ENCODE peak calls at places on chromosomes 11 and 22, in four cellular contexts. One of them, this sample, is unnamed.
A peak's percentile ranks its signal among the peaks of the same experiment; 100 is the strongest.

GRCh38 chr11:94175545-94175944 is 46.9 kb downstream of the PANX1 start:
- DNase-seq in prostate gland: no peak
- DNase-seq in stomach: no peak
- DNase-seq in PC-3: no peak
- DNase-seq in this sample: no peak

GRCh38 chr11:65911682-65912568 is 6.9 kb downstream of the C11orf68 start:
- DNase-seq in prostate gland: no peak
- DNase-seq in stomach: no peak
- DNase-seq in PC-3: peak; percentile 99
- DNase-seq in this sample: no peak

GRCh38 chr11:1285316-1285744 is 24.1 kb downstream of the TOLLIP start:
- DNase-seq in prostate gland: no peak
- DNase-seq in stomach: no peak
- DNase-seq in PC-3: no peak
- DNase-seq in this sample: peak; percentile 63

GRCh38 chr11:122186439-122187080 is 70.5 kb upstream of the BLID start:
- DNase-seq in prostate gland: no peak
- DNase-seq in stomach: no peak
- DNase-seq in PC-3: peak; percentile 87
- DNase-seq in this sample: no peak

GRCh38 chr11:109527496-109527895 is 105.5 kb downstream of the C11orf87 start:
- DNase-seq in prostate gland: no peak
- DNase-seq in stomach: no peak
- DNase-seq in PC-3: no peak
- DNase-seq in this sample: no peak

GRCh38 chr11:88508558-88508807 is 170.9 kb upstream of the CTSC start:
- DNase-seq in prostate gland: no peak
- DNase-seq in stomach: no peak
- DNase-seq in PC-3: no peak
- DNase-seq in this sample: no peak

GRCh38 chr11:95723353-95723942 is 66.1 kb downstream of the FAM76B start:
- DNase-seq in prostate gland: no peak
- DNase-seq in stomach: no peak
- DNase-seq in PC-3: no peak
- DNase-seq in this sample: no peak

GRCh38 chr22:29002603-29003002 is 59.0 kb downstream of the C22orf31 start:
- DNase-seq in prostate gland: peak; percentile 42
- DNase-seq in stomach: peak; percentile 53
- DNase-seq in PC-3: no peak
- DNase-seq in this sample: no peak

GRCh38 chr11:17267576-17267975 is 9.0 kb upstream of the NUCB2 start:
- DNase-seq in prostate gland: no peak
- DNase-seq in stomach: no peak
- DNase-seq in PC-3: peak; percentile 94
- DNase-seq in this sample: no peak

GRCh38 chr11:78742430-78742829 is 167.8 kb upstream of the NARS2 start:
- DNase-seq in prostate gland: peak; percentile 85
- DNase-seq in stomach: peak; percentile 92
- DNase-seq in PC-3: peak; percentile 88
- DNase-seq in this sample: no peak

GRCh38 chr11:34252651-34253050 is 105.2 kb downstream of the ABTB2 start:
- DNase-seq in prostate gland: no peak
- DNase-seq in stomach: no peak
- DNase-seq in PC-3: no peak
- DNase-seq in this sample: no peak

GRCh38 chr11:111795333-111795985 is 29.3 kb upstream of the PPP2R1B start:
- DNase-seq in prostate gland: no peak
- DNase-seq in stomach: no peak
- DNase-seq in PC-3: no peak
- DNase-seq in this sample: no peak

GRCh38 chr11:80702264-80702663 is 1261.4 kb upstream of the TENM4 start:
- DNase-seq in prostate gland: no peak
- DNase-seq in stomach: no peak
- DNase-seq in PC-3: peak; percentile 60
- DNase-seq in this sample: no peak

GRCh38 chr22:19868773-19869471 is 14.2 kb upstream of the GNB1L start:
- DNase-seq in prostate gland: no peak
- DNase-seq in stomach: no peak
- DNase-seq in PC-3: no peak
- DNase-seq in this sample: no peak

GRCh38 chr22:19607198-19608113 is 83.2 kb upstream of the CLDN5 start:
- DNase-seq in prostate gland: peak; percentile 96
- DNase-seq in stomach: peak; percentile 40
- DNase-seq in PC-3: peak; percentile 78
- DNase-seq in this sample: peak; percentile 64

GRCh38 chr11:1326435-1327063 is 17.1 kb upstream of the TOLLIP start:
- DNase-seq in prostate gland: no peak
- DNase-seq in stomach: no peak
- DNase-seq in PC-3: no peak
- DNase-seq in this sample: no peak

GRCh38 chr22:20853236-20853660 is 5.4 kb downstream of the PI4KA start:
- DNase-seq in prostate gland: no peak
- DNase-seq in stomach: no peak
- DNase-seq in PC-3: no peak
- DNase-seq in this sample: no peak

GRCh38 chr11:2587976-2588748 is 111.6 kb downstream of the KCNQ1OT1 start:
- DNase-seq in prostate gland: no peak
- DNase-seq in stomach: peak; percentile 14
- DNase-seq in PC-3: no peak
- DNase-seq in this sample: no peak

GRCh38 chr22:24588370-24588755 is 4.5 kb downstream of the LRRC75B start:
- DNase-seq in prostate gland: peak; percentile 57
- DNase-seq in stomach: peak; percentile 78
- DNase-seq in PC-3: peak; percentile 22
- DNase-seq in this sample: peak; percentile 80

GRCh38 chr11:75066061-75066460 is 30.6 kb downstream of the OR2AT4 start:
- DNase-seq in prostate gland: no peak
- DNase-seq in stomach: no peak
- DNase-seq in PC-3: peak; percentile 54
- DNase-seq in this sample: no peak

GRCh38 chr11:1756024-1756561 is 5.7 kb upstream of the IFITM10 start:
- DNase-seq in prostate gland: no peak
- DNase-seq in stomach: peak; percentile 82
- DNase-seq in PC-3: no peak
- DNase-seq in this sample: peak; percentile 39

GRCh38 chr22:43446037-43446803 is 34.4 kb downstream of the MPPED1 start:
- DNase-seq in prostate gland: no peak
- DNase-seq in stomach: no peak
- DNase-seq in PC-3: peak; percentile 48
- DNase-seq in this sample: no peak

GRCh38 chr11:69919659-69920499 is 100.7 kb upstream of the FGF3 start:
- DNase-seq in prostate gland: no peak
- DNase-seq in stomach: no peak
- DNase-seq in PC-3: peak; percentile 17
- DNase-seq in this sample: no peak

GRCh38 chr11:35619754-35620640 is 1.7 kb downstream of the FJX1 start:
- DNase-seq in prostate gland: no peak
- DNase-seq in stomach: no peak
- DNase-seq in PC-3: peak; percentile 32
- DNase-seq in this sample: no peak

GRCh38 chr11:119218141-119218878 is 12.2 kb downstream of the CBL start:
- DNase-seq in prostate gland: no peak
- DNase-seq in stomach: no peak
- DNase-seq in PC-3: peak; percentile 99
- DNase-seq in this sample: no peak

GRCh38 chr11:66188580-66188979 is 79.9 kb upstream of the RAB1B start:
- DNase-seq in prostate gland: no peak
- DNase-seq in stomach: no peak
- DNase-seq in PC-3: peak; percentile 83
- DNase-seq in this sample: no peak

GRCh38 chr11:133249530-133249929 is 282.8 kb downstream of the OPCML start:
- DNase-seq in prostate gland: no peak
- DNase-seq in stomach: no peak
- DNase-seq in PC-3: no peak
- DNase-seq in this sample: no peak

GRCh38 chr11:69394234-69394891 is 87.1 kb upstream of the LINC01488 start:
- DNase-seq in prostate gland: no peak
- DNase-seq in stomach: no peak
- DNase-seq in PC-3: no peak
- DNase-seq in this sample: no peak

GRCh38 chr22:43992331-43992821 is 31.7 kb upstream of the PARVB start:
- DNase-seq in prostate gland: no peak
- DNase-seq in stomach: no peak
- DNase-seq in PC-3: peak; percentile 42
- DNase-seq in this sample: no peak

GRCh38 chr11:7572001-7572712 is 58.4 kb downstream of the PPFIBP2 start:
- DNase-seq in prostate gland: no peak
- DNase-seq in stomach: peak; percentile 42
- DNase-seq in PC-3: peak; percentile 41
- DNase-seq in this sample: no peak

GRCh38 chr22:24106385-24107381 is 74.6 kb upstream of the SUSD2 start:
- DNase-seq in prostate gland: no peak
- DNase-seq in stomach: no peak
- DNase-seq in PC-3: no peak
- DNase-seq in this sample: no peak

GRCh38 chr11:36132940-36133339 is 156.3 kb downstream of the COMMD9 start:
- DNase-seq in prostate gland: no peak
- DNase-seq in stomach: no peak
- DNase-seq in PC-3: peak; percentile 27
- DNase-seq in this sample: no peak

GRCh38 chr11:110801328-110801727 is 89.1 kb upstream of the ARHGAP20 start:
- DNase-seq in prostate gland: no peak
- DNase-seq in stomach: no peak
- DNase-seq in PC-3: no peak
- DNase-seq in this sample: no peak

GRCh38 chr11:45096636-45097035 is 49.8 kb upstream of the PRDM11 start:
- DNase-seq in prostate gland: no peak
- DNase-seq in stomach: no peak
- DNase-seq in PC-3: no peak
- DNase-seq in this sample: no peak

GRCh38 chr11:75277211-75277805 is 36.7 kb downstream of the TPBGL start:
- DNase-seq in prostate gland: no peak
- DNase-seq in stomach: peak; percentile 7
- DNase-seq in PC-3: no peak
- DNase-seq in this sample: no peak

GRCh38 chr22:28980326-28980725 is 81.3 kb downstream of the C22orf31 start:
- DNase-seq in prostate gland: no peak
- DNase-seq in stomach: no peak
- DNase-seq in PC-3: no peak
- DNase-seq in this sample: no peak

GRCh38 chr11:9601041-9601875 is 27.8 kb downstream of the WEE1 start:
- DNase-seq in prostate gland: no peak
- DNase-seq in stomach: no peak
- DNase-seq in PC-3: no peak
- DNase-seq in this sample: no peak

GRCh38 chr22:47987885-47988515 is 1225.5 kb downstream of the TBC1D22A start:
- DNase-seq in prostate gland: no peak
- DNase-seq in stomach: no peak
- DNase-seq in PC-3: no peak
- DNase-seq in this sample: no peak

GRCh38 chr11:3747704-3748103 is 49.6 kb downstream of the NUP98 start:
- DNase-seq in prostate gland: no peak
- DNase-seq in stomach: no peak
- DNase-seq in PC-3: peak; percentile 53
- DNase-seq in this sample: no peak

GRCh38 chr11:112863304-112863703 is 97.9 kb upstream of the NCAM1 start:
- DNase-seq in prostate gland: no peak
- DNase-seq in stomach: no peak
- DNase-seq in PC-3: no peak
- DNase-seq in this sample: no peak
- H3K27ac ChIP-seq in prostate gland: no peak overlapping the region
- H3K27ac ChIP-seq in stomach: no peak overlapping the region
- H3K27ac ChIP-seq in PC-3: no peak overlapping the region
- H3K27ac ChIP-seq in this sample: no peak overlapping the region

GRCh38 chr11:15198284-15198683 is 83.6 kb downstream of the INSC start:
- DNase-seq in prostate gland: no peak
- DNase-seq in stomach: no peak
- DNase-seq in PC-3: no peak
- DNase-seq in this sample: no peak

GRCh38 chr11:15194671-15195415 is 80.1 kb downstream of the INSC start:
- DNase-seq in prostate gland: no peak
- DNase-seq in stomach: no peak
- DNase-seq in PC-3: no peak
- DNase-seq in this sample: no peak

GRCh38 chr11:15197696-15198095 is 83.0 kb downstream of the INSC start:
- DNase-seq in prostate gland: no peak
- DNase-seq in stomach: no peak
- DNase-seq in PC-3: no peak
- DNase-seq in this sample: no peak

GRCh38 chr11:15196704-15197103 is 82.0 kb downstream of the INSC start:
- DNase-seq in prostate gland: no peak
- DNase-seq in stomach: no peak
- DNase-seq in PC-3: no peak
- DNase-seq in this sample: no peak

GRCh38 chr11:15195454-15196200 is 80.9 kb downstream of the INSC start:
- DNase-seq in prostate gland: no peak
- DNase-seq in stomach: no peak
- DNase-seq in PC-3: no peak
- DNase-seq in this sample: no peak
- H3K4me3 ChIP-seq in prostate gland: no peak overlapping the region
- H3K4me3 ChIP-seq in stomach: no peak overlapping the region
- H3K4me3 ChIP-seq in PC-3: no peak overlapping the region
- H3K4me3 ChIP-seq in this sample: no peak overlapping the region

GRCh38 chr11:128713595-128713994 is 19.7 kb downstream of the FLI1 start:
- DNase-seq in prostate gland: no peak
- DNase-seq in stomach: no peak
- DNase-seq in PC-3: peak; percentile 67
- DNase-seq in this sample: no peak
- H3K27ac ChIP-seq in prostate gland: no peak overlapping the region
- H3K27ac ChIP-seq in stomach: no peak overlapping the region
- H3K27ac ChIP-seq in PC-3: no peak overlapping the region
- H3K27ac ChIP-seq in this sample: no peak overlapping the region

GRCh38 chr11:61756147-61756451 is 3.7 kb downstream of the MYRF start:
- DNase-seq in prostate gland: no peak
- DNase-seq in stomach: no peak
- DNase-seq in PC-3: no peak
- DNase-seq in this sample: no peak
- H3K4me3 ChIP-seq in prostate gland: no peak overlapping the region
- H3K4me3 ChIP-seq in stomach: peak overlapping the region; percentile 62
- H3K4me3 ChIP-seq in PC-3: no peak overlapping the region
- H3K4me3 ChIP-seq in this sample: no peak overlapping the region

This sample was measured in upper lobe of left lung.